ENCODE peak calls at places on chromosomes 5 and 9, in eight cellular contexts. S is psoas muscle, N is heart left ventricle, J is foreskin fibroblast, O is tibial nerve, U is uterus, T is K562, G is BE2C. L is an unnamed sample.
A peak's percentile ranks its signal among the peaks of the same experiment; 100 is the strongest.

GRCh38 chr5:115962239-115962564 is at the start of gene LVRN:
- DNase-seq in N (no peak), T (no peak), S (no peak), U (no peak), J (no peak), G (no peak), O (no peak), L (no peak)

GRCh38 chr5:178784391-178784790 is 53.9 kb upstream of the ZNF354A start:
- DNase-seq in S (no peak), G (no peak), T (no peak), O (no peak), N (no peak), J (no peak), U (no peak), L (no peak)

GRCh38 chr9:73118898-73119554 is 32.6 kb upstream of the ANXA1 start:
- DNase-seq in T (no peak), J (peak; percentile 71), G (no peak), N (no peak), U (no peak), O (no peak), S (no peak), L (peak; percentile 63)

GRCh38 chr5:172820046-172820767 is 13.8 kb upstream of the ERGIC1 start:
- DNase-seq in N (no peak), S (no peak), G (no peak), U (peak; percentile 79), O (no peak), J (no peak), T (peak; percentile 39), L (peak; percentile 70)

GRCh38 chr5:16871746-16872339 is 64.2 kb downstream of the MYO10 start:
- DNase-seq in N (no peak), T (no peak), O (no peak), J (peak; percentile 74), S (no peak), G (no peak), U (no peak), L (peak; percentile 58)

GRCh38 chr5:179530069-179530998 is 20.0 kb upstream of the RUFY1 start:
- DNase-seq in N (peak; percentile 83), O (no peak), G (no peak), U (peak; percentile 67), J (peak; percentile 33), T (peak; percentile 53), S (peak; percentile 79), L (peak; percentile 38)

GRCh38 chr5:153629027-153629426 is 138.6 kb downstream of the GRIA1 start:
- DNase-seq in U (no peak), N (peak; percentile 38), J (peak; percentile 99), O (no peak), G (no peak), T (no peak), S (no peak), L (peak; percentile 96)

GRCh38 chr9:25505644-25506043 is 172.6 kb downstream of the TUSC1 start:
- DNase-seq in U (no peak), G (no peak), N (no peak), O (no peak), J (no peak), S (no peak), T (no peak), L (no peak)

GRCh38 chr9:22342489-22343217 is 104.0 kb upstream of the DMRTA1 start:
- DNase-seq in U (no peak), G (no peak), O (no peak), N (no peak), J (no peak), T (no peak), S (no peak), L (peak; percentile 89)

GRCh38 chr9:88313364-88314220 is 74.7 kb upstream of the SPIN1 start:
- DNase-seq in U (no peak), G (no peak), O (no peak), J (no peak), N (no peak), S (no peak), T (no peak), L (no peak)

GRCh38 chr9:135332979-135333748 is 146.4 kb upstream of the PPP1R26 start:
- DNase-seq in U (peak; percentile 6), O (no peak), G (peak; percentile 3), J (no peak), S (no peak), T (no peak), N (no peak), L (no peak)

GRCh38 chr9:112378441-112379176 is 1.3 kb upstream of the HSDL2 start:
- DNase-seq in J (no peak), N (peak; percentile 44), U (peak; percentile 17), G (no peak), S (peak; percentile 53), O (no peak), T (no peak), L (no peak)

GRCh38 chr5:39835371-39835770 is 410.6 kb upstream of the DAB2 start:
- DNase-seq in U (no peak), G (no peak), J (no peak), O (no peak), N (no peak), T (no peak), S (no peak), L (no peak)

GRCh38 chr5:139686919-139687421 is 38.8 kb downstream of the CXXC5 start:
- DNase-seq in T (no peak), S (no peak), G (no peak), N (no peak), J (no peak), O (no peak), U (no peak), L (no peak)

GRCh38 chr5:42641321-42642005 is 115.2 kb upstream of the CCDC152 start:
- DNase-seq in U (no peak), G (no peak), O (no peak), S (no peak), J (no peak), N (no peak), T (no peak), L (no peak)

GRCh38 chr5:10354048-10354872 is 765 bp downstream of the MARCHF6 start:
- DNase-seq in O (no peak), T (peak; percentile 81), J (no peak), G (peak; percentile 68), U (peak; percentile 38), N (peak; percentile 48), S (no peak), L (peak; percentile 60)

GRCh38 chr5:21238786-21239185 is 1250.8 kb upstream of the CDH18 start:
- DNase-seq in O (no peak), N (no peak), J (no peak), S (no peak), G (no peak), U (no peak), T (no peak), L (peak; percentile 8)

GRCh38 chr9:16276866-16277265 is 593.6 kb downstream of the BNC2 start:
- DNase-seq in O (no peak), T (no peak), N (no peak), G (no peak), J (no peak), U (no peak), S (no peak), L (no peak)

GRCh38 chr5:56123531-56124243 is 109.4 kb downstream of the ANKRD55 start:
- DNase-seq in O (no peak), G (peak; percentile 49), N (peak; percentile 70), U (peak; percentile 67), T (peak; percentile 93), J (peak; percentile 98), S (no peak), L (peak; percentile 99)
- H3K4me3 ChIP-seq in O (no peak overlapping the region), G (no peak overlapping the region), N (no peak overlapping the region), U (no peak overlapping the region), T (no peak overlapping the region), J (no peak overlapping the region), S (no peak overlapping the region), L (no peak overlapping the region)

DNA sequence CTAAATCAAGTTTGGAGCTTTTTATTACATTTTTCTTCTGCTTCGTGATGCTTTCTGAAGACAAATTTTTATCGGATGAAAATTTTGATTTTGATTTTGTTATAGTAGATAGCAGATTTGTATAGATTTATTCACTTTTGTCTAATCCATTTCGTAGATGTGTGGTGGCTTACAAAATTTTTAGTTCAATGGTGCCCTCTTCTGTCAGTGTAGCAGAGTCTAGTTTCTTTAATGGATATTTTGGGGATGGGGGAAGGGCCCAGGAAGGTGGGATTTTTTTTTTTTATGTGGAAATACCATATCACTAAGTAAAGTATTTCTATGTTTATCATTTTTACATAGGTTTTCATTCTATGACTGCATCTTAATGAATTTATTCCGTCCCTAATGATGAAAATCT is 259.9 kb upstream of the TARS1 start:
- DNase-seq in N (no peak), S (no peak), G (no peak), O (no peak), J (peak; percentile 43), U (no peak), T (no peak), L (peak; percentile 79)
- TF ChIP-seq CTCF in N (peak; percentile 41), S (no peak), G (peak; percentile 18), O (no peak), J (peak; percentile 41), U (no peak), T (no peak), L (peak; percentile 66)

GRCh38 chr9:34380511-34381315 is 4.0 kb upstream of the MYORG start:
- DNase-seq in N (peak; percentile 84), G (peak; percentile 34), T (peak; percentile 91), S (peak; percentile 87), U (peak; percentile 80), O (peak; percentile 35), J (peak; percentile 71), L (peak; percentile 81)

GRCh38 chr9:34378376-34379060 is 1.8 kb upstream of the MYORG start:
- DNase-seq in O (no peak), U (no peak), J (no peak), G (no peak), N (no peak), S (no peak), T (no peak), L (no peak)

GRCh38 chr9:34381323-34381722 is 4.6 kb upstream of the MYORG start:
- DNase-seq in S (peak; percentile 54), N (peak; percentile 66), T (no peak), O (no peak), G (no peak), J (no peak), U (no peak), L (no peak)

GRCh38 chr9:34380034-34380510 is 3.4 kb upstream of the MYORG start:
- DNase-seq in G (no peak), N (no peak), O (no peak), S (no peak), U (no peak), J (no peak), T (no peak), L (peak; percentile 13)

DNA sequence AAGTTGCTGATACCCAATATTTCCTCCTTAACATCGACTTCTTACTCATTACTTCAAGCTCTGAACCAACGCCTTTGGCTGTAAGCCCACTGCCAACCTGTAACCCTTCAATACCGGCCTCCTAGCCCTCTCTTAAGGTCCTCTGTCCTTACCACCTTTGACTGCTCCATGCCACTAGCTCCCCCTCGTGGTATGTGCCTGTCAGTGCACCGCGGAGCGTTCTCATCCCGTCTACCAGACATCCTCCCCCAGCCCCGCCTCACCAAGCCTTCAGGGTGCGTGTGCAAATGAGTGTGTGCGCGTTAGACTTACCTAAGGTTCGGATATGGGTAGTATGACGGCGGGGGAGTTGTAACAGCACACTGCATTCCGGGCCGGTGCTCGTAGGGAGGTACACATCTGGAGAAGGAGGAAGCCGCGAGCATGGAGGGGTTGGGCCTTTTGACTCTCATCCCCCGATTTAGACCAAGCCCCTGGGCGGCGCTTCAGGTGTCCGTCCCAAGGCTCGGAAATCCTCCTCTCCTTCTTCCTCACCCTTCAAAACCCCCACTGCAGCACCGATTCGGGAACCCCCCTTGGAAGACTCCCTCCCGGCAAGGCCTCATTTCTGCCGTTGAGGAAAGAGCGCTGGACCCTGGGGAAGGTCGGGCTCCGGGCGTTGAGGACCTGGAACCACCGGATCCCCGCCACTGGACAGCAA is 2.8 kb upstream of the MYORG start:
- DNase-seq in S (peak; percentile 93), U (peak; percentile 89), G (peak; percentile 84), T (peak; percentile 75), N (peak; percentile 86), O (peak; percentile 77), J (peak; percentile 70), L (peak; percentile 89)
- H3K4me3 ChIP-seq in S (peak overlapping the region; percentile 78), U (peak overlapping the region; percentile 7), G (peak overlapping the region; percentile 37), T (no peak overlapping the region), N (peak overlapping the region; percentile 69), O (peak overlapping the region; percentile 60), J (peak overlapping the region; percentile 45), L (peak overlapping the region; percentile 63)

GRCh38 chr5:134851307-134851923 is 5.6 kb downstream of the C5orf24 start:
- DNase-seq in N (no peak), T (peak; percentile 24), S (no peak), O (no peak), J (peak; percentile 48), U (no peak), G (peak; percentile 21), L (peak; percentile 75)
- TF ChIP-seq CTCF in N (peak; percentile 15), T (peak; percentile 54), S (peak; percentile 10), O (no peak), J (peak; percentile 62), U (no peak), G (peak; percentile 67), L (peak; percentile 80)

L was measured in choroid plexus epithelial cell.